ENCODE peak calls at places on chromosomes 11 and 22, in eight cellular contexts. Y is HepG2, D is HCT116, J is spleen, Z is transverse colon, P is suprapubic skin, I is H1, U is upper lobe of left lung. T is an unnamed sample.

GRCh38 chr11:78424334-78425270 is 7.0 kb upstream of the GAB2 start:
- DNase-seq in Y (no peak), D (no peak), J (no peak), Z (no peak), P (no peak), I (no peak), U (no peak), T (no peak)

GRCh38 chr11:44607987-44608386 is 42.5 kb downstream of the CD82 start:
- DNase-seq in Y (no peak), D (no peak), J (no peak), Z (no peak), P (no peak), I (no peak), U (no peak), T (no peak)

GRCh38 chr11:123144707-123145106 is 50.3 kb downstream of the CLMP start:
- DNase-seq in Y (no peak), D (no peak), J (no peak), Z (no peak), P (no peak), I (no peak), U (no peak), T (no peak)

GRCh38 chr11:66616379-66617147 is at the start of gene RBM14:
- DNase-seq in Y (peak; percentile 99), D (peak; percentile 98), J (peak; percentile 99), Z (peak; percentile 99), P (peak; percentile 100), I (peak; percentile 99), U (peak; percentile 98), T (peak; percentile 100)

GRCh38 chr11:296976-297665 is 2.2 kb downstream of the IFITM5 start:
- DNase-seq in Y (no peak), D (no peak), J (peak; percentile 71), Z (no peak), P (no peak), I (no peak), U (no peak), T (no peak)

GRCh38 chr22:23023294-23023693 is 47.0 kb upstream of the GNAZ start:
- DNase-seq in Y (no peak), D (no peak), J (no peak), Z (no peak), P (no peak), I (no peak), U (no peak), T (peak; percentile 29)

GRCh38 chr22:23856721-23857605 is 712 bp upstream of the SLC2A11 start:
- DNase-seq in Y (peak; percentile 54), D (no peak), J (peak; percentile 88), Z (peak; percentile 60), P (no peak), I (peak; percentile 72), U (peak; percentile 50), T (no peak)

GRCh38 chr22:39528681-39529486 is 3.7 kb downstream of the RPS19BP1 start:
- DNase-seq in Y (peak; percentile 80), D (peak; percentile 88), J (peak; percentile 99), Z (peak; percentile 95), P (peak; percentile 95), I (peak; percentile 92), U (peak; percentile 95), T (peak; percentile 97)

GRCh38 chr11:36377759-36378553 is 81.9 kb downstream of the PRR5L start:
- DNase-seq in Y (no peak), D (no peak), J (no peak), Z (no peak), P (no peak), I (no peak), U (no peak), T (no peak)

GRCh38 chr11:63761870-63762661 is 6.5 kb downstream of the ZFTA start:
- DNase-seq in Y (no peak), D (no peak), J (no peak), Z (peak; percentile 14), P (no peak), I (peak; percentile 87), U (no peak), T (no peak)

DNA sequence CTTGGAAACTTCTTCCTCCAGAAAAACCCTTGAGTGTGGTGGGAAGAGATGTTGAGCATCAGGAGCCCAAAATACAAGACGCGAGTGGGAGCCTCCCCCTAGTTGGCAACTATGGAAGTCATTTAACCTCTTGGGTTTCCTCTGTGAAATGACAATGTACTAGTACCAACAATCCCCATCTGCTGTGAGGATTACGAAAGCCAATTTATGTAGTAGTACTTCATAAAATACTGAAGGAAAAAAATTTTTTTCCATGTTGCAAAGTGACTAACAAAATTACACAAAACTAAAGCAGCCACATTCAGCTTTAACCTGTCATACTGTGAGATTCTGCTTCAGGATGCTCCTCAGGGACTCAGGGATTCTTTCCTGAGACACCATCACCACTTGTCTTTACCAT is 595 bp upstream of the SLC25A17 start:
- DNase-seq in Y (no peak), D (no peak), J (no peak), Z (no peak), P (no peak), I (no peak), U (no peak), T (no peak)
- TF ChIP-seq POLR2A in Y (no peak), D (no peak), J (no peak), Z (no peak), P (no peak), I (no peak), U (no peak), T (no peak)

GRCh38 chr11:57638811-57639320 is 10.8 kb downstream of the YPEL4 start:
- DNase-seq in Y (no peak), D (no peak), J (no peak), Z (no peak), P (no peak), I (no peak), U (no peak), T (no peak)
- H3K4me3 ChIP-seq in Y (peak overlapping the region; percentile 62), D (peak overlapping the region; percentile 75), J (peak overlapping the region; percentile 63), Z (peak overlapping the region; percentile 74), P (peak overlapping the region; percentile 66), I (peak overlapping the region; percentile 99), U (peak overlapping the region; percentile 79), T (peak overlapping the region; percentile 92)

GRCh38 chr11:119092880-119093665 is 8.4 kb downstream of the HMBS start:
- DNase-seq in Y (peak; percentile 43), D (no peak), J (no peak), Z (no peak), P (no peak), I (no peak), U (no peak), T (no peak)
- TF ChIP-seq POLR2AphosphoS5 in Y (peak; percentile 22), D (peak; percentile 50), J (no peak), Z (no peak), P (no peak), I (no peak), U (no peak), T (no peak)

GRCh38 chr22:46380069-46380468 is 44.6 kb downstream of the TRMU start:
- DNase-seq in Y (no peak), D (no peak), J (no peak), Z (no peak), P (no peak), I (no peak), U (no peak), T (no peak)
- TF ChIP-seq POLR2A in Y (no peak), D (no peak), J (no peak), Z (no peak), P (no peak), I (no peak), U (no peak), T (no peak)

DNA sequence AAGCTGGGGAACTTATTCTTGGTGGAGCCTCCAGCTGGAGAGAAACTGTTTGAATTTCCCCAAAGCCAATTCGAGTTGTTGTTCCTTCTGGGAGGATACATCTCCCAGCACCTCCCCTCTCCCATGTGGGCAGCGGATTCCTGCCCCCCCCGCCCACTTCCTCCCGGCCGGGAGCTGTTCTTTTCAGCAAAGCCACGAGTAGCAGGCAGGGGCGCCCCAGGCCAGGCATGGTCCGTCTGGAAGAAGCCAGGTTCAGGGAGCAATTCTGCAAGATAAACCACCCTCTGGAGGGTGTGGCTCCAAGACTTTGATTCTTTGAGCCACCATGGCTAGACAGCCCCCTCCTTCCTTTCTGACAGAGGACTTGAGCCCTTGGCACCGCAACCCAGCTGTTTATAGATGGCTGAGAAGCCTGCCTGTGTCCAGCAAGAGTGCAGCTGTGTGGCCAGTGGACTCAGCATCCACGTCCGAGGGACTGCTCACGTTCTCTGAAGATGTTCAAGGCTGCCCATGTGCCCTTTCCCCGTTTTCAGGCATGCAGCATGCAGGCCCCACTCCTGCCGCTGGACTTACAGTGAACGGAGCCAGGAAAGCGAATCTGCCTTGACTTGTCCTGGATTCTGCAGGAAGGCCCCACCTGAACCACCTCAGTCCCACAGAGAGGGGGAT is 170.3 kb downstream of the CTTN start:
- DNase-seq in Y (no peak), D (no peak), J (peak; percentile 71), Z (peak; percentile 49), P (no peak), I (peak; percentile 72), U (no peak), T (no peak)
- H3K4me3 ChIP-seq in Y (no peak overlapping the region), D (peak overlapping the region; percentile 62), J (no peak overlapping the region), Z (peak overlapping the region; percentile 48), P (peak overlapping the region; percentile 41), I (no peak overlapping the region), U (peak overlapping the region; percentile 11), T (peak overlapping the region; percentile 59)

T was measured in esophagus muscularis mucosa.